ENCODE peak calls at places on chromosomes 5 and 9, in five cellular contexts. M is ecto neural progenitor cell, J is AG04450, S is AG08396, I is upper lobe of left lung. U is an unnamed sample.

GRCh38 chr5:53568868-53569267 is 8.4 kb downstream of the NDUFS4 start:
- DNase-seq in M (no peak), J (no peak), I (no peak), S (no peak), U (no peak)

GRCh38 chr5:39202594-39203290 is 16.6 kb downstream of the FYB1 start:
- DNase-seq in I (no peak), J (no peak), M (no peak), S (no peak), U (no peak)

GRCh38 chr9:79694208-79694607 is 122.4 kb downstream of the TLE4 start:
- DNase-seq in J (no peak), I (no peak), S (no peak), M (no peak), U (no peak)

GRCh38 chr9:15755660-15756059 is 202.8 kb downstream of the CCDC171 start:
- DNase-seq in S (no peak), M (no peak), J (no peak), I (no peak), U (no peak)

GRCh38 chr5:134813827-134814226 is 31.9 kb upstream of the C5orf24 start:
- DNase-seq in J (no peak), I (no peak), S (no peak), M (no peak), U (no peak)

GRCh38 chr9:87280421-87280820 is 217.2 kb upstream of the DAPK1 start:
- DNase-seq in S (no peak), J (peak; percentile 26), M (no peak), I (no peak), U (no peak)

GRCh38 chr5:155082401-155082800 is 68.8 kb downstream of the KIF4B start:
- DNase-seq in S (peak; percentile 30), M (no peak), J (peak; percentile 30), I (no peak), U (no peak)

GRCh38 chr5:74975582-74975981 is 76.8 kb downstream of the GCNT4 start:
- DNase-seq in J (no peak), M (no peak), I (no peak), S (no peak), U (no peak)

GRCh38 chr5:173094012-173094661 is 38.0 kb downstream of the CREBRF start:
- DNase-seq in I (no peak), M (no peak), S (no peak), J (peak; percentile 48), U (no peak)

GRCh38 chr5:150778103-150778516 is 447 bp upstream of the SMIM3 start:
- DNase-seq in S (no peak), M (no peak), J (no peak), I (no peak), U (no peak)

GRCh38 chr5:172178301-172179031 is 9.6 kb downstream of the STK10 start:
- DNase-seq in J (no peak), S (no peak), M (no peak), I (peak; percentile 43), U (no peak)

GRCh38 chr9:73347123-73347522 is 195.5 kb downstream of the ANXA1 start:
- DNase-seq in M (no peak), I (no peak), S (no peak), J (no peak), U (no peak)

GRCh38 chr9:132780230-132781007 is 97.7 kb downstream of the AK8 start:
- DNase-seq in J (no peak), S (no peak), M (no peak), I (no peak), U (peak; percentile 57)

GRCh38 chr9:110745656-110746055 is 77.1 kb downstream of the MUSK start:
- DNase-seq in M (no peak), I (no peak), J (no peak), S (no peak), U (no peak)

GRCh38 chr5:149455889-149456409 is 76.9 kb upstream of the IL17B start:
- DNase-seq in M (no peak), J (no peak), I (no peak), S (peak; percentile 49), U (no peak)

GRCh38 chr9:76690575-76691370 is 73.5 kb upstream of the PCA3 start:
- DNase-seq in S (no peak), J (no peak), I (no peak), M (no peak), U (no peak)

GRCh38 chr9:116166713-116167112 is 13.1 kb downstream of the PAPPA start:
- DNase-seq in M (no peak), S (no peak), J (no peak), I (no peak), U (no peak)

GRCh38 chr5:11904270-11904906 is at the start of gene CTNND2:
- DNase-seq in I (no peak), J (no peak), S (peak; percentile 15), M (peak; percentile 89), U (no peak)

GRCh38 chr5:134438641-134439621 is 27.2 kb upstream of the CDKN2AIPNL start:
- DNase-seq in S (peak; percentile 82), M (no peak), I (peak; percentile 95), J (peak; percentile 89), U (peak; percentile 85)

U was measured in suprapubic skin.